ENCODE peak calls at places on chromosomes 2 and 18, in four cellular contexts. One of them, this sample, is unnamed.

GRCh38 chr2:28354920-28355520 is 37.6 kb upstream of the FOSL2 start:
- DNase-seq in uterus: no peak
- DNase-seq in IMR-90: no peak
- DNase-seq in breast epithelium: no peak
- DNase-seq in this sample: no peak

GRCh38 chr2:64400103-64400728 is 53.7 kb upstream of the LGALSL start:
- DNase-seq in IMR-90: no peak
- DNase-seq in uterus: no peak
- DNase-seq in breast epithelium: no peak
- DNase-seq in this sample: no peak

GRCh38 chr18:50373531-50373930 is 1.3 kb upstream of the SKA1 start:
- DNase-seq in breast epithelium: no peak
- DNase-seq in IMR-90: no peak
- DNase-seq in uterus: no peak
- DNase-seq in this sample: peak; percentile 22

GRCh38 chr18:5521000-5521399 is 22.8 kb downstream of the EPB41L3 start:
- DNase-seq in uterus: no peak
- DNase-seq in breast epithelium: no peak
- DNase-seq in IMR-90: no peak
- DNase-seq in this sample: no peak

GRCh38 chr2:28558421-28558820 is 62.6 kb downstream of the PLB1 start:
- DNase-seq in IMR-90: no peak
- DNase-seq in breast epithelium: no peak
- DNase-seq in uterus: no peak
- DNase-seq in this sample: no peak

GRCh38 chr18:13223341-13224148 is 5.0 kb downstream of the LDLRAD4 start:
- DNase-seq in IMR-90: no peak
- DNase-seq in uterus: peak; percentile 42
- DNase-seq in breast epithelium: peak; percentile 70
- DNase-seq in this sample: no peak

GRCh38 chr18:269480-270090 is 1.7 kb upstream of the THOC1 start:
- DNase-seq in IMR-90: no peak
- DNase-seq in breast epithelium: no peak
- DNase-seq in uterus: no peak
- DNase-seq in this sample: no peak

GRCh38 chr2:42089340-42089925 is 41.6 kb downstream of the PKDCC start:
- DNase-seq in IMR-90: peak; percentile 67
- DNase-seq in breast epithelium: no peak
- DNase-seq in uterus: peak; percentile 58
- DNase-seq in this sample: peak; percentile 41

GRCh38 chr2:233519787-233520611 is 46.6 kb downstream of the USP40 start:
- DNase-seq in uterus: no peak
- DNase-seq in breast epithelium: no peak
- DNase-seq in IMR-90: no peak
- DNase-seq in this sample: no peak

GRCh38 chr2:73963385-73964120 is 21.2 kb upstream of the TET3 start:
- DNase-seq in breast epithelium: no peak
- DNase-seq in uterus: no peak
- DNase-seq in IMR-90: no peak
- DNase-seq in this sample: no peak

GRCh38 chr18:59096098-59096779 is 43.4 kb upstream of the SEC11C start:
- DNase-seq in uterus: no peak
- DNase-seq in breast epithelium: no peak
- DNase-seq in IMR-90: no peak
- DNase-seq in this sample: no peak

GRCh38 chr2:170798996-170799395 is 17.7 kb upstream of the GAD1 start:
- DNase-seq in breast epithelium: no peak
- DNase-seq in uterus: no peak
- DNase-seq in IMR-90: no peak
- DNase-seq in this sample: no peak

GRCh38 chr2:171553858-171554257 is 31.6 kb downstream of the CYBRD1 start:
- DNase-seq in breast epithelium: no peak
- DNase-seq in uterus: no peak
- DNase-seq in IMR-90: no peak
- DNase-seq in this sample: no peak

GRCh38 chr18:72762505-72763122 is 105.2 kb downstream of the NETO1 start:
- DNase-seq in IMR-90: peak; percentile 69
- DNase-seq in uterus: no peak
- DNase-seq in breast epithelium: no peak
- DNase-seq in this sample: no peak

GRCh38 chr2:88885275-88885674 is 193.8 kb downstream of the RPIA start:
- DNase-seq in uterus: no peak
- DNase-seq in IMR-90: no peak
- DNase-seq in breast epithelium: no peak
- DNase-seq in this sample: no peak

GRCh38 chr2:203328735-203329549 is 748 bp downstream of the ABI2 start:
- DNase-seq in uterus: peak; percentile 25
- DNase-seq in IMR-90: peak; percentile 30
- DNase-seq in breast epithelium: no peak
- DNase-seq in this sample: no peak

GRCh38 chr2:20666364-20667150 is at the start of gene GDF7:
- DNase-seq in breast epithelium: no peak
- DNase-seq in IMR-90: no peak
- DNase-seq in uterus: peak; percentile 61
- DNase-seq in this sample: no peak

GRCh38 chr2:61978522-61978921 is 73.0 kb downstream of the COMMD1 start:
- DNase-seq in IMR-90: no peak
- DNase-seq in breast epithelium: no peak
- DNase-seq in uterus: no peak
- DNase-seq in this sample: no peak

GRCh38 chr18:3748081-3748480 is 298.1 kb downstream of the TGIF1 start:
- DNase-seq in IMR-90: no peak
- DNase-seq in breast epithelium: no peak
- DNase-seq in uterus: no peak
- DNase-seq in this sample: no peak

GRCh38 chr2:177315303-177315887 is 50.9 kb upstream of the NFE2L2 start:
- DNase-seq in breast epithelium: no peak
- DNase-seq in uterus: no peak
- DNase-seq in IMR-90: no peak
- DNase-seq in this sample: no peak

GRCh38 chr2:54308186-54308585 is 52.2 kb upstream of the TSPYL6 start:
- DNase-seq in IMR-90: no peak
- DNase-seq in breast epithelium: no peak
- DNase-seq in uterus: no peak
- DNase-seq in this sample: no peak

GRCh38 chr18:59218018-59218417 is 1.9 kb upstream of the GRP start:
- DNase-seq in IMR-90: no peak
- DNase-seq in uterus: no peak
- DNase-seq in breast epithelium: no peak
- DNase-seq in this sample: no peak

GRCh38 chr2:103161456-103162289 is 399.8 kb downstream of the TMEM182 start:
- DNase-seq in IMR-90: peak; percentile 30
- DNase-seq in breast epithelium: no peak
- DNase-seq in uterus: no peak
- DNase-seq in this sample: peak; percentile 23

GRCh38 chr18:53838796-53839195 is 385.7 kb downstream of the MBD2 start:
- DNase-seq in breast epithelium: no peak
- DNase-seq in IMR-90: no peak
- DNase-seq in uterus: no peak
- DNase-seq in this sample: no peak

GRCh38 chr2:47486858-47487497 is 84.0 kb downstream of the MSH2 start:
- DNase-seq in breast epithelium: no peak
- DNase-seq in IMR-90: peak; percentile 18
- DNase-seq in uterus: no peak
- DNase-seq in this sample: no peak

GRCh38 chr2:14827226-14828023 is 194.9 kb downstream of the LRATD1 start:
- DNase-seq in uterus: no peak
- DNase-seq in breast epithelium: no peak
- DNase-seq in IMR-90: peak; percentile 1
- DNase-seq in this sample: no peak

GRCh38 chr2:150013011-150013410 is 425.4 kb upstream of the MMADHC start:
- DNase-seq in breast epithelium: no peak
- DNase-seq in uterus: no peak
- DNase-seq in IMR-90: peak; percentile 36
- DNase-seq in this sample: no peak

GRCh38 chr2:9778012-9778411 is 65.3 kb upstream of the TAF1B start:
- DNase-seq in uterus: no peak
- DNase-seq in IMR-90: no peak
- DNase-seq in breast epithelium: peak; percentile 57
- DNase-seq in this sample: peak; percentile 8

GRCh38 chr18:32049393-32050161 is 31.0 kb downstream of the RNF125 start:
- DNase-seq in uterus: no peak
- DNase-seq in breast epithelium: no peak
- DNase-seq in IMR-90: no peak
- DNase-seq in this sample: no peak

GRCh38 chr2:222305510-222306392 is 7.0 kb upstream of the PAX3 start:
- DNase-seq in IMR-90: no peak
- DNase-seq in uterus: no peak
- DNase-seq in breast epithelium: no peak
- DNase-seq in this sample: no peak

DNA sequence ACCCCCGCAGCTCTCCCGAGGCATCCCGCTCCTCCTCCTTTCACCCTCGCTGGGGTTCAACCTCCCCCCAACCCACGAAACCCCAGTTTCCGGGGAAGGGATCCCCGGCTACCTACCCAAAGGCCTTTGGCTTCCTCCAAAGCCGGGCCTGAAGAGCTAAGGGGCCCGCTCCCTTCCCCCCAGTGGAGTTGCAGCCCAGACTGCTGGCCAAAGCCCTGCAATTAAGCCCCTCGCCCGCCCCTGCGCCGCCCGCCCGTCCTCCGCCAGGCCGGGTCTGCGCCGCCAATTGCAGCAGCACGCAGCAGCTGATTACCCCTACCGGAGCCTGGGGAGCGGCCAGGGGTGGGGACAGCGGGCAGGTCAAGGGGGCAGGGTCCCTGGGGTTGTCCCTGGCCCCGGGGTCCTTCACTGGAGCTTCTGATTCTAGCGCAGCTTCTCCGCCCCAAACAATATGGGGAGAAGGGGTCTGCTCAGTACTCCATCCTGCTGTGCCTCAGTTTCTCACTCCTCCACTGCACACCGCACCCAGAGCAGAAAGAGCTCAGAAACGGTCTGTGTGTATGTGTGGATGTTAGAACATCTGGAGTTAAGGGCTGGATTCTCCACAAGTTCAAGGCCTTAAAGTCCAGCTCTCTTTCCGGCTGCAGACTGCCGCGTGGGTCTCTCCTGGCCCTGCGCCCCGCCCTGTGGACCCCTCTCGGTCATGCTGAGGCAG is 16.9 kb downstream of the WNT10A start:
- DNase-seq in uterus: no peak
- DNase-seq in IMR-90: no peak
- DNase-seq in breast epithelium: no peak
- DNase-seq in this sample: no peak
- H3K4me3 ChIP-seq in uterus: no peak overlapping the region
- H3K4me3 ChIP-seq in IMR-90: no peak overlapping the region
- H3K4me3 ChIP-seq in breast epithelium: no peak overlapping the region
- H3K4me3 ChIP-seq in this sample: no peak overlapping the region

DNA sequence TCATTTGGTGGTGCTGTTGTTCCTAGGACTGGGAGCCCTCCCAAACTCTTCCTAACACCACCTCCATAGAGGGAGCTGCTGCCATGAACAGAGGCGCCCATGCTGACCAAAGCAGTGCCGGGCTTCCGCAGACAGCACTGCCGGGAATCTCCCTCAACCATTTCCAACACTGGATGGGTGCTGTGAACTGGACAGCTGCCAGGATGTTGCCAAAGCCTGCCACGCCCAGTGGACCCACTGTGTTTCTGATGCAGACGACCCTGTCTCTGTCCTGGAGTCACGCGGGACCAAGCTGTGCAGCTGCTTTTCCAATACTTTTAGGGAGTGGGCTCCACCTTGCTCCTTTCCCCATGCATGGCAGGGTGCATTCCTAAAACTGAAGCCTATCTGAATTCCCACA is 16.9 kb upstream of the GNAL start:
- DNase-seq in breast epithelium: no peak
- DNase-seq in IMR-90: no peak
- DNase-seq in uterus: no peak
- DNase-seq in this sample: no peak
- H3K27me3 ChIP-seq in breast epithelium: no peaks in the 10 kb centered on the region
- H3K27me3 ChIP-seq in IMR-90: peaks cover 29% of the 10 kb centered on the region
- H3K27me3 ChIP-seq in uterus: no peaks in the 10 kb centered on the region
- H3K27me3 ChIP-seq in this sample: no peaks in the 10 kb centered on the region

DNA sequence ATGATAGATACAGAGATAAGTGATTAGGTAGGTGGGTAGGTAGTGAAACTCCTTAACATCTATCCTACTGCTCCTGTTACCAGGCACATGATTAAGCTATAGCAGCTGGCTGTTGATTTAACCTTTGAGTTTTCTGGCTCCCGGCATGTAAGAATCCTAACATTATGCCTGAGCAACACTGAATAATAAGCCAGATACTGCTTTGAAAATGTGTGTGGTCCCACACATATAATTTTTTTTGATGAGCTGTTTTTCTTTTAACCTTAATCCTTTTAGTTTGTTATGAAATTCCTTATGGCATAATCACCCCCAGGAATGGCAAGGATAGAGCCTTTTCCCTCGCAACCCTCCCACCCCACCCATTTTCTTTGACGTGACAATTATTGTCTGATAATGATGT is 104.2 kb upstream of the NEUROD1 start:
- DNase-seq in uterus: no peak
- DNase-seq in IMR-90: peak; percentile 68
- DNase-seq in breast epithelium: no peak
- DNase-seq in this sample: no peak
- H3K4me1 ChIP-seq in uterus: peaks cover 5% of the 10 kb centered on the region
- H3K4me1 ChIP-seq in IMR-90: peaks cover 10% of the 10 kb centered on the region
- H3K4me1 ChIP-seq in breast epithelium: no peaks in the 10 kb centered on the region
- H3K4me1 ChIP-seq in this sample: peaks cover 33% of the 10 kb centered on the region

DNA sequence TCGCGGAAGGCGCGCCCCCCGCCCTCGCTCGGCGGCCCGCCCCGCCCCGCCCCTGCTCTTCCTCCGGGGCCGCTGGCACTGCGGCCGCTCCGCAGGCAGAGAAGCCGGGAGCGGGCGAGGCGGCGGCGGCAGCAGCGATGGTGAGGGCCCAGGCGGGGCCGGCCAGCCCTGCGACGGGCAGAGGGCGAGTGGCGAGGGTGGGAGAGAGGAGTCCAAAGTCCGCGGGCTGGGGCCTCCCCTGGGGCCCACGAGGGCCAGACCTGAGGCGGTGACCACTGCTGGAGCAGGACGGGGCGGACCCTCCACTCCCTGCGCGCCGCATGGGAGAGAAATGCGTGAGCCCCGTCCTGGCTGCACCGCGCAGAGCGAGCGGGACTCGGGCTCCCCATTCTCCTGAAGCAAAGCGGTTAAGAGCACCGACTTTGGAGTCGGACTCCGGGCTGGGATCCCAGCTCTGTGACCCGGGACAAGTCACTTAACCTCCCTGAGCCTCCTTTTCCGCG is at the start of gene VAMP5:
- DNase-seq in uterus: no peak
- DNase-seq in IMR-90: no peak
- DNase-seq in breast epithelium: no peak
- DNase-seq in this sample: no peak
- H3K4me3 ChIP-seq in uterus: peak within 1 kb of the TSS; percentile 59
- H3K4me3 ChIP-seq in IMR-90: peak within 1 kb of the TSS; percentile 50
- H3K4me3 ChIP-seq in breast epithelium: peak within 1 kb of the TSS; percentile 56
- H3K4me3 ChIP-seq in this sample: peak within 1 kb of the TSS; percentile 7

This sample was measured in pancreas.